ENCODE peak calls at places on chromosomes 4 and X, in ten cellular contexts. F, H, J, V, Y, I, L, U, S and N are unnamed samples. For H3K9me3, the result is how much of the 10 kb centered on the place peaks cover.

GRCh38 chrX:14095702-14096101 is 66.0 kb upstream of the GEMIN8 start:
- DNase-seq in I (no peak), U (peak), Y (peak), F (peak), S (peak), V (no peak), H (peak), L (peak), J (no peak), N (peak)

GRCh38 chr4:26015133-26015651 is 101.2 kb downstream of the SMIM20 start:
- DNase-seq in S (no peak), J (peak), Y (no peak), H (no peak), L (no peak), V (peak), U (peak), F (peak), I (peak), N (peak)

GRCh38 chrX:131693359-131693758 is 149.5 kb downstream of the OR13H1 start:
- DNase-seq in U (no peak), Y (no peak), L (no peak), H (no peak), I (no peak), V (no peak), S (no peak), F (no peak), J (no peak), N (no peak)

GRCh38 chr4:135741583-135741982 is 1540.0 kb upstream of the PABPC4L start:
- DNase-seq in H (no peak), V (no peak), Y (no peak), F (no peak), I (no peak), J (no peak), L (no peak), U (no peak), S (peak), N (no peak)

GRCh38 chrX:152037183-152037582 is 62.7 kb upstream of the GABRE start:
- DNase-seq in I (no peak), V (no peak), F (no peak), S (no peak), L (no peak), H (no peak), Y (no peak), J (no peak), U (no peak), N (no peak)

GRCh38 chr4:3201718-3202702 is 46.9 kb upstream of the MSANTD1 start:
- DNase-seq in S (no peak), L (no peak), I (no peak), V (no peak), Y (peak), H (no peak), F (peak), U (peak), J (no peak), N (peak)

GRCh38 chr4:121272526-121272925 is 108.3 kb downstream of the QRFPR start:
- DNase-seq in L (no peak), F (no peak), U (no peak), V (no peak), J (no peak), Y (no peak), I (no peak), S (no peak), H (no peak), N (no peak)

GRCh38 chrX:7515681-7516413 is 327.1 kb upstream of the VCX start:
- DNase-seq in V (no peak), L (no peak), F (no peak), Y (no peak), S (no peak), I (no peak), H (no peak), U (no peak), J (no peak), N (no peak)

GRCh38 chr4:133637161-133637560 is 488.1 kb downstream of the PCDH10 start:
- DNase-seq in F (no peak), V (no peak), I (no peak), S (no peak), U (no peak), Y (no peak), J (no peak), L (no peak), H (no peak), N (no peak)

GRCh38 chr4:3878678-3879077 is 112.5 kb downstream of the ADRA2C start:
- DNase-seq in I (no peak), J (no peak), L (no peak), V (no peak), Y (no peak), F (no peak), U (no peak), H (no peak), S (no peak), N (no peak)

GRCh38 chrX:136694491-136695087 is 46.6 kb downstream of the CD40LG start:
- DNase-seq in V (no peak), H (no peak), L (peak), S (peak), I (no peak), U (peak), F (no peak), J (no peak), Y (peak), N (no peak)

GRCh38 chr4:156830356-156830755 is 141.2 kb downstream of the PDGFC start:
- DNase-seq in U (no peak), I (no peak), S (no peak), V (no peak), F (no peak), J (no peak), H (no peak), Y (no peak), L (no peak), N (no peak)

GRCh38 chrX:119398587-119398973 is 556 bp upstream of the SLC25A43 start:
- DNase-seq in I (no peak), U (no peak), S (no peak), L (no peak), V (no peak), H (no peak), Y (no peak), F (no peak), J (no peak), N (no peak)

GRCh38 chrX:23554304-23554703 is 113.0 kb upstream of the PRDX4 start:
- DNase-seq in H (no peak), J (peak), Y (no peak), S (peak), V (no peak), L (peak), F (no peak), I (no peak), U (no peak), N (peak)

GRCh38 chr4:159003420-159004253 is 99.2 kb upstream of the RAPGEF2 start:
- DNase-seq in J (no peak), Y (no peak), F (no peak), V (no peak), U (no peak), H (no peak), L (no peak), I (no peak), S (no peak), N (no peak)

GRCh38 chr4:14790487-14790886 is 211.8 kb upstream of the CPEB2 start:
- DNase-seq in Y (no peak), V (no peak), H (no peak), F (no peak), U (no peak), J (no peak), L (no peak), I (no peak), S (no peak), N (no peak)

GRCh38 chr4:55675196-55675793 is 39.2 kb upstream of the NMU start:
- DNase-seq in I (no peak), F (no peak), H (no peak), V (no peak), Y (no peak), U (peak), S (peak), L (no peak), J (no peak), N (no peak)

GRCh38 chr4:60241886-60242285 is 958.2 kb upstream of the ADGRL3 start:
- DNase-seq in S (peak), J (no peak), I (no peak), L (no peak), H (no peak), V (no peak), Y (no peak), F (no peak), U (no peak), N (no peak)

GRCh38 chr4:105837037-105837436 is 58.2 kb upstream of the NPNT start:
- DNase-seq in Y (no peak), H (no peak), S (no peak), F (no peak), V (no peak), I (no peak), L (no peak), J (no peak), U (no peak), N (no peak)

GRCh38 chr4:95114521-95114920 is 356.8 kb downstream of the BMPR1B start:
- DNase-seq in V (no peak), F (no peak), U (no peak), I (no peak), H (no peak), S (no peak), L (no peak), J (no peak), Y (no peak), N (no peak)

GRCh38 chrX:9738146-9738545 is 27.5 kb downstream of the GPR143 start:
- DNase-seq in Y (no peak), U (no peak), L (no peak), J (no peak), H (no peak), V (no peak), I (no peak), F (no peak), S (no peak), N (no peak)

GRCh38 chr4:150136036-150136435 is 57.8 kb downstream of the DCLK2 start:
- DNase-seq in H (no peak), I (no peak), F (no peak), Y (no peak), U (no peak), L (no peak), V (no peak), J (no peak), S (no peak), N (no peak)

GRCh38 chrX:314781-315595 is 3.6 kb downstream of the GTPBP6 start:
- DNase-seq in S (no peak), U (no peak), J (no peak), F (no peak), I (peak), V (no peak), Y (no peak), H (no peak), L (no peak), N (no peak)

GRCh38 chr4:186981161-186981560 is 257.5 kb upstream of the FAT1 start:
- DNase-seq in S (no peak), V (no peak), J (no peak), U (no peak), Y (no peak), F (no peak), L (no peak), I (no peak), H (no peak), N (no peak)

GRCh38 chr4:5711479-5712184 is 631 bp downstream of the EVC start:
- DNase-seq in L (no peak), V (peak), J (no peak), S (no peak), I (no peak), H (no peak), F (no peak), U (peak), Y (no peak), N (peak)

GRCh38 chrX:49179358-49179757 is 6.8 kb downstream of the PRICKLE3 start:
- DNase-seq in I (no peak), U (no peak), F (no peak), H (no peak), J (no peak), V (no peak), L (no peak), S (no peak), Y (no peak), N (peak)

GRCh38 chr4:86652332-86652932 is 58.3 kb downstream of the PTPN13 start:
- DNase-seq in F (no peak), H (no peak), L (no peak), I (no peak), U (no peak), Y (no peak), J (no peak), S (no peak), V (no peak), N (no peak)

GRCh38 chrX:120560405-120560841 is 339 bp downstream of the CUL4B start:
- DNase-seq in L (no peak), V (peak), I (peak), S (no peak), Y (no peak), H (peak), J (peak), F (peak), U (no peak), N (peak)

GRCh38 chr4:100555791-100556190 is 38.0 kb upstream of the EMCN start:
- DNase-seq in J (no peak), S (no peak), L (no peak), U (no peak), F (no peak), V (no peak), Y (no peak), I (no peak), H (no peak), N (no peak)

GRCh38 chr4:138663883-138664282 is 351.7 kb upstream of the NOCT start:
- DNase-seq in J (no peak), F (no peak), V (no peak), S (no peak), I (no peak), Y (no peak), U (no peak), L (no peak), H (no peak), N (no peak)

GRCh38 chr4:26157541-26157940 is 163.3 kb upstream of the RBPJ start:
- DNase-seq in J (no peak), V (no peak), S (no peak), I (no peak), F (no peak), Y (no peak), L (no peak), H (no peak), U (no peak), N (no peak)

GRCh38 chr4:105598787-105599186 is 46.4 kb downstream of the ARHGEF38 start:
- DNase-seq in F (no peak), H (no peak), V (no peak), L (no peak), S (no peak), J (no peak), U (no peak), I (no peak), Y (no peak), N (no peak)

GRCh38 chrX:71953946-71954345 is 43.3 kb downstream of the NHSL2 start:
- DNase-seq in H (no peak), V (no peak), L (no peak), S (no peak), I (no peak), U (no peak), F (no peak), Y (no peak), J (no peak), N (no peak)

GRCh38 chrX:12153317-12153716 is 15.0 kb downstream of the FRMPD4 start:
- DNase-seq in S (no peak), Y (no peak), F (no peak), I (no peak), H (no peak), V (no peak), L (no peak), J (no peak), U (no peak), N (no peak)

GRCh38 chr4:70737006-70737405 is 15.2 kb downstream of the RUFY3 start:
- DNase-seq in F (no peak), I (no peak), L (no peak), V (no peak), U (no peak), S (no peak), J (no peak), Y (peak), H (no peak), N (no peak)

DNA sequence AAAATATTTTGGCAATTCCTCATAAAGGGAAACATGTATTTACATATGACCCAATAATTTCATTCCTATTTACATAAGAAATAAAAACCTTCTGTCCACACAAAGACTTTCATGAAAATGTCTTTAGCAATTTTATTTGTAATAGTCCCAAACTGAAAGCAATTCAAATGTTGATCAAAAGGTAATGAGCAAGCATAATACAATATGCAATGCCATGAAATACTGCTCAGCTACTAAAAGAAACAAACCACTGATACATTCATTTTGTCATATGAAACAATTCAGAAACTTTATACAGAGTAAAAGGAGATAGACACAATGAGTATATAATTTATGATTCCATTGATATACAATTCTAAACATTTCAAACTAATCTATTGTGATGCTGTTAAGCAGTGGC is 335.8 kb downstream of the GASK1B start:
- DNase-seq in V (no peak), U (no peak), H (no peak), Y (no peak), S (no peak), F (no peak), L (no peak), J (no peak), I (no peak), N (no peak)
- H3K9me3 ChIP-seq in V (under half), U (under half), H (under half), Y (under half), S (under half), F (under half), L (under half), J (under half), I (under half), N (under half)

DNA sequence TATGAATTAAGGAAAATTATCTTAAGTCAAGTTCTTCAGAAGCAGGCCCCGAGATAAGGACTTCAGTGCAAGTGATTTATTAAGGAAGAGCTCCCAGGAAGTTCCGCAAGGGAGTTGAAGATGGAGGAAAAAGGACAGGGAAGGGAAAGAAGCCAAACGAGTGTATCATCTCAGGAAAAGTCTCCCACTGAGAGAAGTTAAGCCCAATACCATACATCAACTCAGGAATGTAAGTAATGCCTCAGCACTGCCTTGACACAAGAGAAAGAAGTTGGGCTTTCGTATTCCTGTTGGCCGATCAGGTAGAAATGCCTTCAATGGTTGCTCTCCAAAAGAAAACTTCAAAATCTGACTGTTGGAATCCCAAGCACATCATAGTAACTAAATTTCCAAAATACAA is 566.9 kb downstream of the DMD start:
- DNase-seq in I (no peak), H (no peak), U (peak), J (no peak), S (peak), V (no peak), Y (no peak), L (no peak), F (no peak), N (no peak)
- H3K9me3 ChIP-seq in I (under half), H (under half), U (under half), J (under half), S (under half), V (under half), Y (under half), L (under half), F (under half), N (under half)

GRCh38 chr4:302381-302780 is 2.9 kb downstream of the ZNF732 start:
- DNase-seq in J (no peak), S (no peak), F (no peak), Y (no peak), U (no peak), I (no peak), H (no peak), V (no peak), L (no peak), N (no peak)

GRCh38 chr4:306551-306961 is 1.3 kb upstream of the ZNF732 start:
- DNase-seq in U (no peak), F (no peak), J (no peak), V (no peak), I (no peak), Y (no peak), S (no peak), H (no peak), L (no peak), N (no peak)

GRCh38 chr4:304987-305680 is at the start of gene ZNF732:
- DNase-seq in I (peak), Y (no peak), S (no peak), U (no peak), H (no peak), V (peak), F (no peak), L (peak), J (peak), N (peak)
- H3K9me3 ChIP-seq in I (under half), Y (under half), S (under half), U (half or more), H (under half), V (under half), F (under half), L (under half), J (under half), N (under half)

DNA sequence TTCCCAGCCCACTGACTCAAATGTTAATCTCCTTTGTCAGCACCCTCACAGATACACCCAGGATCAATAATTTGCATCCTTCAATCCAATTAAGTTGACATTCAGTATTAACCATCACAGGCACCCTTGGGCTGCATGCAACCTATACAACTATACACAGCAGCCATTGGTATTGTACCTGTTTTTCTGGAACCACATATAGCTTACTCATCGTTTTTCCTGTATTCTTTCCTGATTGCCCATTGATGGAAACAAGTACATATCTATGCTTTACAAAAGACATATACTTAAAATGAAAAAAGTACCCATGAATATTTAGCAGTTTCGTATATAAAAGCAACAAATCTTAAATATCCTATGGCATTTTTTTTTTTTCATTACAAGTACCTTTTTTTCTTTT is 3.7 kb upstream of the FOXR2 start:
- DNase-seq in S (no peak), F (no peak), Y (no peak), H (no peak), V (no peak), L (no peak), U (no peak), I (no peak), J (no peak), N (no peak)
- H3K9me3 ChIP-seq in S (under half), F (under half), Y (under half), H (under half), V (under half), L (under half), U (under half), I (under half), J (under half), N (under half)

GRCh38 chr4:129062580-129062979 is 30.8 kb downstream of the SCLT1 start:
- DNase-seq in V (no peak), H (no peak), I (no peak), L (no peak), Y (no peak), U (no peak), J (no peak), S (no peak), F (no peak), N (no peak)
- H3K9me3 ChIP-seq in V (half or more), H (under half), I (under half), L (under half), Y (under half), U (half or more), J (under half), S (under half), F (under half), N (under half)

GRCh38 chrX:40172169-40172979 is 74.6 kb upstream of the BCOR start:
- DNase-seq in F (peak), V (peak), J (peak), U (peak), H (peak), Y (no peak), S (peak), I (peak), L (no peak), N (peak)
- H3K9me3 ChIP-seq in F (under half), V (under half), J (under half), U (under half), H (under half), Y (under half), S (under half), I (under half), L (under half), N (under half)

GRCh38 chr4:185679523-185679922 is 132.5 kb downstream of the SORBS2 start:
- DNase-seq in H (no peak), F (no peak), Y (no peak), S (no peak), L (no peak), U (no peak), J (no peak), I (no peak), V (no peak), N (no peak)

GRCh38 chr4:185681604-185682003 is 130.4 kb downstream of the SORBS2 start:
- DNase-seq in F (no peak), H (no peak), S (no peak), V (no peak), I (no peak), J (no peak), L (no peak), U (no peak), Y (no peak), N (no peak)

GRCh38 chr4:185680617-185681016 is 131.4 kb downstream of the SORBS2 start:
- DNase-seq in U (no peak), I (no peak), V (no peak), S (no peak), F (no peak), H (no peak), Y (no peak), L (no peak), J (no peak), N (no peak)

GRCh38 chr4:185682236-185682635 is 129.8 kb downstream of the SORBS2 start:
- DNase-seq in L (no peak), V (no peak), Y (no peak), S (no peak), J (no peak), F (no peak), U (no peak), H (no peak), I (no peak), N (no peak)

DNA sequence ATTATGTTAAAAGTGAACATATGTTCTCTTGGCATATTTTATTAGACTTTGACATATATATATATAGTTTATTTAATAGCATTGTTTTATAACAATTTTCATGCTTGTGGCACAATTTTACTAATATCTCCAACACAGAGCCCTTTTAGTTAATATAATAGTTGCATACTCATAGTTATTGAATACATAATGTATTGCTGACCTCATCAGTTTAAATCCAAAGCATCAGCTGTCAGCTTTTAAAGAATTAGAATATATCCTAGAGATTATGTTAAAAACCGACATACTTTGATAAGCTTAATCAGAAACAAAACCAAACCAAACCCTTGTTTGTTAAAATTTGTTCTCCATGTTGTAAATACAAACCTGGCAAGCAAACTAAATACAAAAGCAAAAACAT is 134.1 kb downstream of the SORBS2 start:
- DNase-seq in V (no peak), J (no peak), L (no peak), U (no peak), H (no peak), F (no peak), Y (no peak), I (no peak), S (no peak), N (no peak)
- H3K9me3 ChIP-seq in V (under half), J (under half), L (under half), U (under half), H (under half), F (under half), Y (under half), I (under half), S (under half), N (under half)